ENCODE peak calls at places on chromosomes 11 and 22, in four cellular contexts. B is endodermal cell, W is prostate gland, T is Peyer's patch. M is an unnamed sample.
A peak's percentile ranks its signal among the peaks of the same experiment; 100 is the strongest.

GRCh38 chr22:44964722-44965078 is 45.1 kb downstream of the PHF21B start:
- DNase-seq in T (no peak), W (no peak), B (no peak), M (no peak)

GRCh38 chr22:49577168-49578060 is 250.3 kb downstream of the BRD1 start:
- DNase-seq in B (peak; percentile 37), T (no peak), W (no peak), M (no peak)

GRCh38 chr22:25845985-25846745 is 104.2 kb downstream of the MYO18B start:
- DNase-seq in B (no peak), T (no peak), W (no peak), M (no peak)

GRCh38 chr11:44658451-44658850 is 68.3 kb upstream of the TSPAN18 start:
- DNase-seq in W (no peak), T (no peak), B (peak; percentile 76), M (no peak)

GRCh38 chr22:39215430-39216142 is 29.2 kb downstream of the PDGFB start:
- DNase-seq in W (no peak), T (no peak), B (peak; percentile 83), M (no peak)

GRCh38 chr22:42921301-42921700 is 64.2 kb upstream of the ARFGAP3 start:
- DNase-seq in B (no peak), W (no peak), T (no peak), M (no peak)

GRCh38 chr11:71253794-71254193 is 1.4 kb upstream of the SHANK2 start:
- DNase-seq in B (no peak), W (no peak), T (no peak), M (no peak)

GRCh38 chr11:45596571-45596970 is 68.9 kb downstream of the CHST1 start:
- DNase-seq in W (no peak), T (no peak), B (peak; percentile 24), M (no peak)

GRCh38 chr11:86251285-86251830 is 6.8 kb downstream of the EED start:
- DNase-seq in W (no peak), T (no peak), B (no peak), M (no peak)

GRCh38 chr11:73645570-73645969 is 811 bp upstream of the PLEKHB1 start:
- DNase-seq in W (no peak), T (no peak), B (no peak), M (no peak)

GRCh38 chr11:73648629-73649046 is 2.3 kb downstream of the PLEKHB1 start:
- DNase-seq in T (no peak), B (no peak), W (no peak), M (no peak)

GRCh38 chr11:73647459-73648100 is 1.2 kb downstream of the PLEKHB1 start:
- DNase-seq in T (peak; percentile 92), B (peak; percentile 98), W (peak; percentile 74), M (peak; percentile 93)

GRCh38 chr11:73649206-73649605 is 2.8 kb downstream of the PLEKHB1 start:
- DNase-seq in T (no peak), B (no peak), W (no peak), M (no peak)

GRCh38 chr11:73645972-73646631 is at the start of gene PLEKHB1:
- DNase-seq in B (peak; percentile 95), T (no peak), W (no peak), M (no peak)
- H3K4me3 ChIP-seq in B (peak within 1 kb of the TSS; percentile 74), T (peak within 1 kb of the TSS; percentile 36), W (peak within 1 kb of the TSS; percentile 18), M (peak within 1 kb of the TSS; percentile 62)

DNA sequence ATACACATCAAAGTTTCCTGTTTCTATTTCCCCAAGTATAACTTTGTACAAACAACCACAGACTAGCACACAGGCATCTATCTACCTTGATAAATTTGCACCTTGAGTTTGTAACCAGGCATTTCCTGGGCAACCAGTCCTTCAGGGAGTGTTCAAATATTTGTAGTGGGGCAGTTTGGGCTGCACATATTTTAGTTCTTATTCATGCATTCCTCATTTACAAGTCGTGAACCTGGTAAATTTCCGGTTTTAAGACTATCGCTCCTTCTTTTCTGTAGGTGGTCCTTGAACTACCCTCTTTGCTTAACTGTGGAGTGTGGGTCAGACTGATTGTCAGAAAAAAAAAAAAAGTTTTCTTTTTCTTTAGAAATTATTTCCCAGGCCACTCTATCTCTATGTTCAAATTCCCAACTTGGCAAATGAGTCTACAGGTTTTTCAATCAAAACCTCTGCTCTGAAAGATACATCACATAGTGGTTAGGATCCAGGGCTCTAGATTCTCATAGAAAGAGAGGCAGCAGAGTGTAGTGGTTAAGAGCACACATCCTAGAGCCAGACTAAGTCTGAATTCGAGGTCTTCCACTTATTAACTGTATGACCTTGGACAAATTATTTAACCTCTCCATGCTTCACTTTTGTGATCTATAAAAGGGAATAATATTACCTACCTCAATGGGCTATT is 201.5 kb downstream of the SOX6 start:
- DNase-seq in T (no peak), B (no peak), W (no peak), M (no peak)
- H3K27ac ChIP-seq in T (no peak overlapping the region), B (no peak overlapping the region), W (no peak overlapping the region), M (no peak overlapping the region)

GRCh38 chr11:104161751-104162450 is 2.0 kb downstream of the PDGFD start:
- DNase-seq in T (no peak), B (no peak), W (no peak), M (no peak)
- H3K4me3 ChIP-seq in T (no peak overlapping the region), B (peak overlapping the region; percentile 93), W (no peak overlapping the region), M (no peak overlapping the region)

GRCh38 chr11:111422494-111423249 is 43.6 kb upstream of the POU2AF1 start:
- DNase-seq in T (peak; percentile 79), B (peak; percentile 95), W (peak; percentile 59), M (peak; percentile 30)
- H3K27ac ChIP-seq in T (peak overlapping the region; percentile 56), B (no peak overlapping the region), W (no peak overlapping the region), M (no peak overlapping the region)